ENCODE peak calls at places on chromosomes 7 and 10, in nine cellular contexts. L is GM23338, N is K562, R is Panc1, A is HepG2, Q is stomach, W is transverse colon, G is HL-60, O is GM12878. S is an unnamed sample.

GRCh38 chr7:132757778-132758177 is 181.5 kb upstream of the PLXNA4 start:
- DNase-seq in A (no peak), L (no peak), G (no peak), O (no peak), W (no peak), N (no peak), Q (no peak), R (no peak), S (no peak)

GRCh38 chr7:139727151-139727705 is 50.6 kb downstream of the HIPK2 start:
- DNase-seq in G (no peak), R (no peak), O (no peak), Q (no peak), N (no peak), A (no peak), L (no peak), W (peak; percentile 6), S (no peak)

GRCh38 chr7:108236681-108237415 is 106.7 kb upstream of the LAMB4 start:
- DNase-seq in N (peak; percentile 40), R (no peak), A (no peak), Q (no peak), G (no peak), O (no peak), W (no peak), L (peak; percentile 59), S (no peak)

GRCh38 chr10:129586897-129587443 is 119.9 kb downstream of the MGMT start:
- DNase-seq in Q (no peak), O (no peak), A (no peak), G (no peak), L (peak; percentile 29), N (no peak), W (no peak), R (no peak), S (no peak)

GRCh38 chr7:123598657-123599056 is 3.0 kb upstream of the ASB15 start:
- DNase-seq in N (no peak), R (no peak), G (no peak), A (no peak), W (no peak), Q (no peak), L (no peak), O (no peak), S (no peak)

GRCh38 chr10:29694121-29694520 is 59.4 kb upstream of the SVIL start:
- DNase-seq in G (no peak), O (no peak), Q (no peak), A (no peak), L (no peak), R (no peak), W (no peak), N (no peak), S (no peak)

GRCh38 chr7:27277628-27278027 is 35.0 kb downstream of the EVX1 start:
- DNase-seq in Q (peak; percentile 30), G (no peak), W (peak; percentile 66), N (peak; percentile 13), L (peak; percentile 25), R (no peak), O (no peak), A (peak; percentile 35), S (no peak)

GRCh38 chr7:39617010-39617409 is 6.4 kb upstream of the RALA start:
- DNase-seq in O (no peak), W (no peak), G (no peak), Q (no peak), A (no peak), L (no peak), N (no peak), R (no peak), S (no peak)

GRCh38 chr10:88347597-88348304 is 235.4 kb downstream of the RNLS start:
- DNase-seq in O (no peak), L (peak; percentile 62), W (no peak), A (no peak), G (no peak), R (no peak), Q (no peak), N (no peak), S (no peak)

GRCh38 chr7:7821517-7821916 is 103.1 kb upstream of the RPA3 start:
- DNase-seq in N (no peak), L (peak; percentile 30), O (no peak), Q (no peak), W (no peak), A (no peak), R (no peak), G (no peak), S (no peak)

GRCh38 chr7:47422631-47423030 is 159.3 kb downstream of the TNS3 start:
- DNase-seq in R (no peak), W (no peak), A (no peak), O (no peak), N (no peak), G (no peak), Q (no peak), L (no peak), S (no peak)

GRCh38 chr7:37333075-37333474 is 115.6 kb downstream of the ELMO1 start:
- DNase-seq in Q (no peak), L (no peak), O (no peak), A (no peak), N (no peak), W (no peak), R (no peak), G (no peak), S (no peak)

GRCh38 chr10:10959666-10960065 is 58.0 kb upstream of the CELF2 start:
- DNase-seq in Q (no peak), O (peak; percentile 3), W (no peak), A (no peak), L (no peak), G (no peak), R (no peak), N (no peak), S (no peak)

GRCh38 chr7:51223505-51223904 is 93.1 kb downstream of the COBL start:
- DNase-seq in R (no peak), N (no peak), A (no peak), W (no peak), L (no peak), O (no peak), Q (no peak), G (no peak), S (peak; percentile 34)

GRCh38 chr10:26216577-26216948 is at the start of gene GAD2:
- DNase-seq in Q (no peak), L (peak; percentile 40), O (no peak), R (no peak), A (no peak), W (no peak), G (no peak), N (no peak), S (no peak)
- TF ChIP-seq POLR2AphosphoS5 in Q (no peak), L (no peak), O (no peak), R (no peak), A (no peak), W (no peak), G (no peak), N (no peak), S (no peak)

GRCh38 chr7:49638166-49638565 is 135.3 kb upstream of the VWC2 start:
- DNase-seq in W (no peak), A (no peak), N (no peak), R (no peak), L (peak; percentile 48), Q (no peak), G (no peak), O (no peak), S (no peak)
- TF ChIP-seq CTCF in W (no peak), A (no peak), N (no peak), R (no peak), L (peak; percentile 36), Q (no peak), G (no peak), O (no peak), S (no peak)

GRCh38 chr7:117010375-117011133 is 57.3 kb downstream of the ST7 start:
- DNase-seq in A (no peak), N (no peak), W (no peak), Q (no peak), O (peak; percentile 51), G (no peak), R (no peak), L (no peak), S (no peak)
- TF ChIP-seq POLR2AphosphoS5 in A (no peak), N (no peak), W (no peak), Q (no peak), O (peak; percentile 12), G (no peak), R (no peak), L (no peak), S (no peak)

GRCh38 chr10:49382826-49383225 is 13.1 kb downstream of the DRGX start:
- DNase-seq in Q (no peak), G (no peak), R (no peak), L (no peak), W (no peak), A (no peak), N (no peak), O (no peak), S (no peak)

GRCh38 chr10:49382226-49382625 is 13.7 kb downstream of the DRGX start:
- DNase-seq in O (no peak), A (no peak), L (no peak), G (no peak), Q (no peak), W (no peak), N (no peak), R (no peak), S (no peak)

GRCh38 chr10:49377256-49377655 is 18.6 kb downstream of the DRGX start:
- DNase-seq in Q (no peak), L (no peak), O (no peak), R (no peak), N (no peak), G (no peak), W (no peak), A (no peak), S (no peak)

GRCh38 chr10:49381111-49381900 is 14.6 kb downstream of the DRGX start:
- DNase-seq in R (no peak), G (no peak), N (no peak), O (no peak), Q (no peak), W (no peak), A (no peak), L (no peak), S (no peak)

GRCh38 chr10:49379596-49380410 is 16.1 kb downstream of the DRGX start:
- DNase-seq in O (no peak), A (peak; percentile 13), R (no peak), G (no peak), Q (no peak), N (peak; percentile 69), L (peak; percentile 59), W (no peak), S (no peak)
- TF ChIP-seq CTCF in O (no peak), A (peak; percentile 27), R (no peak), G (no peak), Q (no peak), N (peak; percentile 78), L (no peak), W (no peak), S (no peak)

GRCh38 chr7:70317356-70317755 is 719.1 kb downstream of the AUTS2 start:
- DNase-seq in W (no peak), Q (no peak), N (no peak), G (no peak), L (no peak), R (no peak), A (no peak), O (no peak), S (no peak)
- TF ChIP-seq POLR2AphosphoS5 in W (no peak), Q (no peak), N (no peak), G (no peak), L (no peak), R (no peak), A (no peak), O (no peak), S (no peak)

S was measured in sigmoid colon.